ENCODE peak calls at places on chromosomes 11 and 22, in seven cellular contexts. N, F, D, O, Q, T and S are unnamed samples. For H3K4me1, the result is how much of the 10 kb centered on the place peaks cover.

GRCh38 chr11:108929241-108929640 is 264.4 kb downstream of the DDX10 start:
- DNase-seq in N (no peak), F (no peak), D (no peak), O (no peak), Q (no peak), T (no peak), S (peak)

GRCh38 chr22:32207971-32208480 is 3.2 kb upstream of the RFPL2 start:
- DNase-seq in N (no peak), F (no peak), D (no peak), O (no peak), Q (no peak), T (no peak), S (no peak)

GRCh38 chr11:68461284-68461861 is 821 bp downstream of the PPP6R3 start:
- DNase-seq in N (peak), F (no peak), D (no peak), O (no peak), Q (peak), T (no peak), S (peak)

GRCh38 chr11:56172256-56172835 is 4.1 kb upstream of the OR5J2 start:
- DNase-seq in N (no peak), F (no peak), D (no peak), O (no peak), Q (no peak), T (no peak), S (no peak)

GRCh38 chr11:128483211-128483788 is 104.1 kb downstream of the ETS1 start:
- DNase-seq in N (no peak), F (no peak), D (no peak), O (no peak), Q (no peak), T (no peak), S (no peak)

GRCh38 chr22:45468872-45469572 is 33.7 kb upstream of the FBLN1 start:
- DNase-seq in N (no peak), F (no peak), D (no peak), O (no peak), Q (no peak), T (no peak), S (peak)

GRCh38 chr11:34682822-34683221 is 61.9 kb downstream of the EHF start:
- DNase-seq in N (peak), F (no peak), D (no peak), O (no peak), Q (no peak), T (no peak), S (peak)

GRCh38 chr22:32103648-32104326 is 55.3 kb downstream of the C22orf42 start:
- DNase-seq in N (no peak), F (no peak), D (no peak), O (no peak), Q (no peak), T (no peak), S (peak)

GRCh38 chr11:61736310-61736709 is 16.1 kb upstream of the MYRF start:
- DNase-seq in N (no peak), F (no peak), D (no peak), O (no peak), Q (no peak), T (no peak), S (peak)

GRCh38 chr22:35540600-35541253 is at the start of gene RASD2:
- DNase-seq in N (peak), F (no peak), D (peak), O (peak), Q (no peak), T (no peak), S (peak)

GRCh38 chr11:21552910-21553309 is 640.0 kb upstream of the ANO5 start:
- DNase-seq in N (no peak), F (no peak), D (no peak), O (no peak), Q (no peak), T (no peak), S (peak)

GRCh38 chr11:67539588-67539987 is 16.3 kb upstream of the CABP2 start:
- DNase-seq in N (no peak), F (no peak), D (no peak), O (no peak), Q (no peak), T (no peak), S (no peak)

GRCh38 chr11:18310800-18311340 is 11.1 kb downstream of the HPS5 start:
- DNase-seq in N (no peak), F (no peak), D (no peak), O (no peak), Q (no peak), T (no peak), S (no peak)

GRCh38 chr11:25566298-25567200 is 765.4 kb upstream of the ANO3 start:
- DNase-seq in N (no peak), F (no peak), D (peak), O (peak), Q (no peak), T (no peak), S (no peak)

GRCh38 chr11:71179877-71180276 is 72.5 kb downstream of the SHANK2 start:
- DNase-seq in N (peak), F (no peak), D (no peak), O (no peak), Q (no peak), T (no peak), S (no peak)

GRCh38 chr11:13339196-13340153 is 61.9 kb downstream of the BMAL1 start:
- DNase-seq in N (no peak), F (no peak), D (no peak), O (no peak), Q (no peak), T (no peak), S (peak)

GRCh38 chr22:31944700-31945477 is 554 bp downstream of the YWHAH start:
- DNase-seq in N (peak), F (no peak), D (peak), O (peak), Q (peak), T (peak), S (peak)

GRCh38 chr22:17481424-17481823 is 81.9 kb upstream of the SLC25A18 start:
- DNase-seq in N (no peak), F (no peak), D (no peak), O (no peak), Q (no peak), T (no peak), S (no peak)

GRCh38 chr11:27391336-27392015 is 28.5 kb upstream of the CCDC34 start:
- DNase-seq in N (no peak), F (no peak), D (no peak), O (no peak), Q (no peak), T (peak), S (peak)

GRCh38 chr11:100769165-100769564 is 82.1 kb downstream of the ARHGAP42 start:
- DNase-seq in N (peak), F (no peak), D (no peak), O (no peak), Q (no peak), T (no peak), S (no peak)

GRCh38 chr11:27720277-27720830 is 20.1 kb upstream of the BDNF start:
- DNase-seq in N (peak), F (no peak), D (no peak), O (no peak), Q (no peak), T (peak), S (peak)

GRCh38 chr11:113907155-113907554 is 2.6 kb downstream of the HTR3B start:
- DNase-seq in N (no peak), F (no peak), D (no peak), O (no peak), Q (no peak), T (no peak), S (no peak)

GRCh38 chr11:59802639-59803176 is 7.9 kb downstream of the MRPL16 start:
- DNase-seq in N (peak), F (no peak), D (no peak), O (no peak), Q (no peak), T (peak), S (peak)

GRCh38 chr11:14546672-14547071 is 26.5 kb upstream of the PSMA1 start:
- DNase-seq in N (no peak), F (no peak), D (no peak), O (no peak), Q (no peak), T (no peak), S (no peak)

GRCh38 chr11:44634401-44635281 is 69.2 kb downstream of the CD82 start:
- DNase-seq in N (peak), F (peak), D (peak), O (peak), Q (peak), T (peak), S (peak)

GRCh38 chr11:131654849-131655248 is 284.4 kb downstream of the NTM start:
- DNase-seq in N (no peak), F (no peak), D (no peak), O (no peak), Q (no peak), T (no peak), S (no peak)

GRCh38 chr11:66720223-66720898 is 8.7 kb downstream of the SPTBN2 start:
- DNase-seq in N (peak), F (no peak), D (no peak), O (peak), Q (no peak), T (peak), S (peak)

GRCh38 chr22:20998411-20999336 is 3.2 kb downstream of the THAP7 start:
- DNase-seq in N (no peak), F (no peak), D (no peak), O (no peak), Q (no peak), T (no peak), S (peak)

GRCh38 chr11:64870893-64871849 is 7.2 kb downstream of the EHD1 start:
- DNase-seq in N (no peak), F (no peak), D (no peak), O (no peak), Q (no peak), T (no peak), S (no peak)
- H3K4me1 ChIP-seq in N (under half), F (half or more), D (under half), O (half or more), Q (half or more), T (under half), S (half or more)

GRCh38 chr11:74442601-74443000 is 24.7 kb downstream of the KCNE3 start:
- DNase-seq in N (no peak), F (no peak), D (no peak), O (no peak), Q (no peak), T (no peak), S (peak)

GRCh38 chr11:74444173-74444832 is 23.0 kb downstream of the KCNE3 start:
- DNase-seq in N (peak), F (no peak), D (no peak), O (peak), Q (no peak), T (no peak), S (no peak)

GRCh38 chr11:74447720-74448119 is 19.6 kb downstream of the KCNE3 start:
- DNase-seq in N (no peak), F (no peak), D (no peak), O (no peak), Q (no peak), T (no peak), S (no peak)

GRCh38 chr11:74446445-74446844 is 20.9 kb downstream of the KCNE3 start:
- DNase-seq in N (no peak), F (no peak), D (no peak), O (no peak), Q (no peak), T (no peak), S (no peak)

GRCh38 chr11:74443071-74443864 is 24.1 kb downstream of the KCNE3 start:
- DNase-seq in N (peak), F (no peak), D (no peak), O (no peak), Q (no peak), T (no peak), S (peak)
- H3K4me3 ChIP-seq in N (no peak), F (peak), D (no peak), O (peak), Q (no peak), T (no peak), S (no peak)

DNA sequence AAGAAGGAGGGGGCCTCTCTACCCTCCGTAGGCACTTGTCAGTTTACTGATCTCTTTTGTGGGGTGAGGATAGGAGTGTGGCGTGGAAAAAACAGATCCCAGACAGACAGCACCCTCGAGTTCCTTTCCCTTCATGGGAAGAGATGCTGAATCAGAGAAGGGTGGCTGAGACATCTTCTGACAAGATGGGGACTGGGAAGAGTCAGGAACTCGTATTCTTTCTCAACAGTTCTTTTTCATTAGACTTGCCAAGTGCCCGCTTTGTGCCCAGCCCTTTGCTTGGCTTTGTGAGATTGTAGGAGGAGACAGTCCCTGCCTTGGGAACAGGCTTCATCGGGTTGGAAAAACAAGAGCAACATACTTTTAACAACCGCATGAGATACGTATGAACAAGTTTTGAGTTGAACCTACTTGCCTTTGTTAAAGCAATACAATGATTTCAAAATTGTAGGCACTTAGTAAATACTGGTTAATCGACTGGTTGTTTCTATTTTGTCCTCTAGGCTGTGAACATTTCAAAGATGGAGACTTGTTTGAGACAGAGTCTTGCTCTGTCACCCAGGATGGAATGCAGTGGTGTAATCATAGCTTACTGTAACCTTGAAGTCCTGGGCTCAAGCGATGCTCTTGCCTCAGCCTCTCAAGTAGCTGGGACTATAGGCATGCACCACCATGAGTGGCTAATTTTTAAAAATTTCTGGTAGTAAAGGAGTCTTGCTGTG is 1.1 kb downstream of the RRM1 start:
- DNase-seq in N (peak), F (no peak), D (no peak), O (no peak), Q (no peak), T (no peak), S (peak)
- H3K4me1 ChIP-seq in N (under half), F (under half), D (under half), O (under half), Q (under half), T (under half), S (under half)

GRCh38 chr22:47154621-47155081 is 392.2 kb downstream of the TBC1D22A start:
- DNase-seq in N (no peak), F (no peak), D (peak), O (peak), Q (no peak), T (no peak), S (peak)
- H3K4me3 ChIP-seq in N (no peak), F (peak), D (peak), O (peak), Q (peak), T (no peak), S (peak)

GRCh38 chr11:33018840-33019239 is 3.2 kb downstream of the DEPDC7 start:
- DNase-seq in N (no peak), F (no peak), D (no peak), O (no peak), Q (no peak), T (no peak), S (no peak)
- H3K4me1 ChIP-seq in N (under half), F (under half), D (under half), O (under half), Q (under half), T (under half), S (under half)

DNA sequence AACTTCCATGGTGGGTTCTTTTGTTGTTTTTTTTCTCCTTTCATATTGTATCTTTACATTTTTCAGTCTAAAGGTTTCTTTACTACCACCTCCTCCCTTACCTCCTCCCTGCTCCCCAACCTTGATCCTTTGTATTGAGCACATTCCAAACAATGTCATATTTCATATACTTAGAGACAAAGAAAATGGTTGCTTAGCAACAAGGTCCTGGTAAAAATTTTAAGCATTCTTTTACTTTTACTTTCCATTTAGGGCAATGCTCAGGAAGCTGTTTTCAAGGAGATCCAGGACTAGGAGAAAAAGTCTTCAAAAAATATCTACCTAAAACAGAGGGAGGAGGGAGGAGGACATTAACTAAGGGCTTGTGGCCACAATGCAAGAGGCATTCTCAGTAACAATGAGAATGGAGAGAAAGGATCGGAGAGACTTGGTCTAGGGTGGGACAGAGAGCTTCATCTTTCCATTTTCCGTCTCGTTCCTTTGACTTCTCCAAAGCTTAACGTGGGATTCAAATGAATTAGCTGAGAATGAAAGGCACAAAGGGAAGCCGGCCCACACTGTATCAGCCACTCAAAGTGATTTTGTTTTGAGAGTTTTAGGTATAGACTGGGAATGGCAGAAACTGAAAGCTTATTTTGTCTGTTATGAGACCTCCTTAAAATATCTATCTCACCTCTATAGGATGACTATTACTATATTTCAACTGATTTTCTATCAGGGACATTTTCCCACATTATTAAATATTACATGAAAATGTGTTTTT is 455.8 kb downstream of the RAB38 start:
- DNase-seq in N (no peak), F (no peak), D (no peak), O (no peak), Q (no peak), T (no peak), S (peak)
- H3K4me3 ChIP-seq in N (no peak), F (no peak), D (no peak), O (no peak), Q (no peak), T (no peak), S (no peak)

GRCh38 chr11:12196862-12197261 is 86.5 kb downstream of the MICAL2 start:
- DNase-seq in N (no peak), F (no peak), D (no peak), O (no peak), Q (no peak), T (no peak), S (no peak)

GRCh38 chr11:12195773-12196172 is 85.4 kb downstream of the MICAL2 start:
- DNase-seq in N (peak), F (no peak), D (no peak), O (no peak), Q (no peak), T (no peak), S (no peak)

GRCh38 chr11:12193515-12194336 is 83.3 kb downstream of the MICAL2 start:
- DNase-seq in N (no peak), F (no peak), D (no peak), O (no peak), Q (no peak), T (no peak), S (no peak)

GRCh38 chr11:12198261-12198925 is 88.0 kb downstream of the MICAL2 start:
- DNase-seq in N (no peak), F (no peak), D (no peak), O (no peak), Q (peak), T (no peak), S (no peak)

DNA sequence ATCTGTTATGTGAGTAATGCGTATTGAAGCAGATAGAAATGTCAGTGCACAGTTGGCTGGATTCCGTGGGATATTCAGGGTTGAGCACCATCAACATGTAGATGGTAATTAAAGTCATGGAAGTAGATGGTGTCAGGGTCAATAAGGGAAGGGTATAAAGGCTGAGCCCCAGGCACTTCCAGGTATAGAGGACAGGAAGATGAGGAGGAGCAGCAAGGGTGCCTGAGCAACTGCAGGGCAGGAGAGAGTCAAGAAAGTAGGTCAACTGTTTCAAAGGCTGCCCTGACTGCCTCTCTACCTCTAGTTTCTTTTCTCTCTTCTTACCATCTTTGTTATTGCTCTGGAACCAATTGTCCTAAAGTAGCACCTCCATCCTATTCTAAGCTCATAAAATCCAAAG is 85.9 kb downstream of the MICAL2 start:
- DNase-seq in N (no peak), F (no peak), D (no peak), O (no peak), Q (no peak), T (no peak), S (no peak)
- H3K4me1 ChIP-seq in N (under half), F (half or more), D (under half), O (under half), Q (under half), T (under half), S (under half)

GRCh38 chr11:134410766-134411165 is 1.3 kb downstream of the B3GAT1 start:
- DNase-seq in N (no peak), F (no peak), D (no peak), O (no peak), Q (no peak), T (no peak), S (no peak)

GRCh38 chr11:134414036-134414731 is 2.1 kb upstream of the B3GAT1 start:
- DNase-seq in N (no peak), F (no peak), D (no peak), O (no peak), Q (no peak), T (no peak), S (no peak)

GRCh38 chr11:134413334-134414035 is 1.4 kb upstream of the B3GAT1 start:
- DNase-seq in N (peak), F (no peak), D (no peak), O (no peak), Q (no peak), T (no peak), S (no peak)

GRCh38 chr11:134411887-134412507 is at the start of gene B3GAT1:
- DNase-seq in N (no peak), F (no peak), D (no peak), O (no peak), Q (no peak), T (no peak), S (no peak)

DNA sequence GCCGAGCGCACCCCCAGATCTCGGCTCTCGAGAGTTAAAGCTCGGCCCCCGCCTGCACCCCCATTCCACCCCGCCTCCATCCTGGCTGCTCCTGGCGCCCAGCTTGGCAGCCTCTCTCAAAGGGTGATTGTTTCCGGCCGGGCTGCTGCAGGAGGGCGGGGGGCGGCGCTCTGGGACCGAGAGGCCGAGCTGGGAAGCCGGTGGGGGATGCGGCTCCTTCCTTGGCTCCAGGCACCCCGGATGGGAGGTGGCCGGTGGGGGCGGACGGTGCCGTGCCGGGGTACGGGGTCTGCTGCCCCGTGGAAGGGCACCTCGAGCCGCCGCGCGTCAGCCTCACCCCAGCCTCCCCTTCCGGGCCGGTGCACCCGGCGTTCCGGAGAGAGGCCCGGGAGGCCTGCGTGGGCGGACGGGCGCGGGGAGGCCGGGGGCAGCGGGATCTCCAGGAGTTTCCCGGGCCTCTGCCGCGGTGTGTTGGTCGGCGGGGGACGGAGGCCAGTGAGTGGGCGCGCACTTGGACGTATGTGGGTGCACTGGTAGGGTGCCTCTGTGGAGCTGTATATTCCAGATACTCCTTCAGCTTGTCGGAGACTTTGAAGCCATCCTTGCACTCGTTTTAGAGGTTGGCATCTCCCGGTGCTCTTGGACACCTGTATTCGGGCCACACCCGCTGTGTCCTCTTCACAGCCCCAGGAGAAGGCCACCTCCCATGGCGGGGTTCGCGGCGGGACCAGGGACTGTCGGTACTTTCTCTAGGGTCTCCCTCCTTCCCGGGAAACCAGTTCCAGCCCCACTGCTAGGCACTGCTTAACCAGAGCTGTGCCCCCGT is 679 bp upstream of the B3GAT1 start:
- DNase-seq in N (peak), F (no peak), D (peak), O (no peak), Q (no peak), T (peak), S (no peak)
- H3K4me3 ChIP-seq in N (no peak), F (peak), D (peak), O (peak), Q (peak), T (peak), S (no peak)

GRCh38 chr11:120290945-120291344 is 34.2 kb upstream of the TLCD5 start:
- DNase-seq in N (no peak), F (no peak), D (no peak), O (no peak), Q (no peak), T (no peak), S (no peak)
- H3K4me1 ChIP-seq in N (under half), F (under half), D (under half), O (under half), Q (under half), T (under half), S (under half)